ENCODE peak calls at places on chromosomes 5 and 9, in nine cellular contexts. One of them, this sample, is unnamed.

GRCh38 chr9:2816476-2817141 is 27.3 kb downstream of the PUM3 start:
- DNase-seq in mesendoderm: peak
- DNase-seq in amygdala: no peak
- DNase-seq in germinal center: no peak
- DNase-seq in HT1080: no peak
- DNase-seq in uterus: no peak
- DNase-seq in PC-3: no peak
- DNase-seq in HuH-7: no peak
- DNase-seq in activated T-helper 1 cell treated with Interleukin-2 at 50 U/mL for 16 hours: no peak
- DNase-seq in this sample: no peak

GRCh38 chr5:96431376-96432244 is 1.4 kb downstream of the PCSK1 start:
- DNase-seq in uterus: no peak
- DNase-seq in HT1080: peak
- DNase-seq in PC-3: no peak
- DNase-seq in HuH-7: no peak
- DNase-seq in activated T-helper 1 cell treated with Interleukin-2 at 50 U/mL for 16 hours: no peak
- DNase-seq in germinal center: no peak
- DNase-seq in amygdala: no peak
- DNase-seq in mesendoderm: peak
- DNase-seq in this sample: no peak

GRCh38 chr5:95448836-95449235 is 57.7 kb downstream of the FAM81B start:
- DNase-seq in uterus: no peak
- DNase-seq in HT1080: no peak
- DNase-seq in HuH-7: no peak
- DNase-seq in activated T-helper 1 cell treated with Interleukin-2 at 50 U/mL for 16 hours: no peak
- DNase-seq in PC-3: no peak
- DNase-seq in mesendoderm: no peak
- DNase-seq in amygdala: no peak
- DNase-seq in germinal center: no peak
- DNase-seq in this sample: no peak

GRCh38 chr9:35791321-35791921 is at the start of gene NPR2:
- DNase-seq in HuH-7: peak
- DNase-seq in amygdala: no peak
- DNase-seq in germinal center: no peak
- DNase-seq in HT1080: no peak
- DNase-seq in mesendoderm: peak
- DNase-seq in activated T-helper 1 cell treated with Interleukin-2 at 50 U/mL for 16 hours: no peak
- DNase-seq in uterus: peak
- DNase-seq in PC-3: no peak
- DNase-seq in this sample: no peak

GRCh38 chr5:113800686-113801085 is 287.2 kb downstream of the YTHDC2 start:
- DNase-seq in PC-3: no peak
- DNase-seq in amygdala: no peak
- DNase-seq in uterus: no peak
- DNase-seq in HuH-7: no peak
- DNase-seq in germinal center: no peak
- DNase-seq in activated T-helper 1 cell treated with Interleukin-2 at 50 U/mL for 16 hours: no peak
- DNase-seq in mesendoderm: peak
- DNase-seq in HT1080: no peak
- DNase-seq in this sample: no peak

GRCh38 chr9:6538666-6539071 is 106.9 kb downstream of the GLDC start:
- DNase-seq in PC-3: no peak
- DNase-seq in mesendoderm: peak
- DNase-seq in HuH-7: no peak
- DNase-seq in HT1080: peak
- DNase-seq in amygdala: no peak
- DNase-seq in uterus: no peak
- DNase-seq in activated T-helper 1 cell treated with Interleukin-2 at 50 U/mL for 16 hours: no peak
- DNase-seq in germinal center: no peak
- DNase-seq in this sample: no peak

GRCh38 chr5:59102437-59102836 is 519.6 kb downstream of the RAB3C start:
- DNase-seq in germinal center: no peak
- DNase-seq in uterus: no peak
- DNase-seq in amygdala: no peak
- DNase-seq in HuH-7: no peak
- DNase-seq in activated T-helper 1 cell treated with Interleukin-2 at 50 U/mL for 16 hours: no peak
- DNase-seq in mesendoderm: no peak
- DNase-seq in PC-3: no peak
- DNase-seq in HT1080: no peak
- DNase-seq in this sample: no peak

GRCh38 chr5:162227075-162227474 is 159.5 kb downstream of the GABRG2 start:
- DNase-seq in amygdala: no peak
- DNase-seq in uterus: no peak
- DNase-seq in HuH-7: no peak
- DNase-seq in PC-3: peak
- DNase-seq in HT1080: no peak
- DNase-seq in mesendoderm: peak
- DNase-seq in germinal center: no peak
- DNase-seq in activated T-helper 1 cell treated with Interleukin-2 at 50 U/mL for 16 hours: no peak
- DNase-seq in this sample: no peak

GRCh38 chr5:96338089-96338488 is 95.0 kb downstream of the PCSK1 start:
- DNase-seq in mesendoderm: no peak
- DNase-seq in amygdala: no peak
- DNase-seq in activated T-helper 1 cell treated with Interleukin-2 at 50 U/mL for 16 hours: no peak
- DNase-seq in uterus: no peak
- DNase-seq in PC-3: no peak
- DNase-seq in HuH-7: no peak
- DNase-seq in germinal center: no peak
- DNase-seq in HT1080: no peak
- DNase-seq in this sample: no peak

GRCh38 chr5:27612161-27612560 is 573.8 kb upstream of the CDH9 start:
- DNase-seq in HT1080: peak
- DNase-seq in PC-3: peak
- DNase-seq in uterus: no peak
- DNase-seq in HuH-7: no peak
- DNase-seq in activated T-helper 1 cell treated with Interleukin-2 at 50 U/mL for 16 hours: no peak
- DNase-seq in amygdala: no peak
- DNase-seq in mesendoderm: no peak
- DNase-seq in germinal center: no peak
- DNase-seq in this sample: no peak

GRCh38 chr5:151052834-151053233 is 28.0 kb downstream of the TNIP1 start:
- DNase-seq in uterus: no peak
- DNase-seq in HT1080: no peak
- DNase-seq in HuH-7: no peak
- DNase-seq in mesendoderm: no peak
- DNase-seq in germinal center: no peak
- DNase-seq in PC-3: no peak
- DNase-seq in amygdala: no peak
- DNase-seq in activated T-helper 1 cell treated with Interleukin-2 at 50 U/mL for 16 hours: no peak
- DNase-seq in this sample: no peak

GRCh38 chr5:1549631-1550030 is 25.9 kb upstream of the LPCAT1 start:
- DNase-seq in germinal center: no peak
- DNase-seq in amygdala: no peak
- DNase-seq in HT1080: no peak
- DNase-seq in uterus: no peak
- DNase-seq in mesendoderm: no peak
- DNase-seq in activated T-helper 1 cell treated with Interleukin-2 at 50 U/mL for 16 hours: no peak
- DNase-seq in PC-3: no peak
- DNase-seq in HuH-7: no peak
- DNase-seq in this sample: no peak

GRCh38 chr9:77750284-77750683 is 102.2 kb upstream of the GNA14 start:
- DNase-seq in PC-3: peak
- DNase-seq in amygdala: no peak
- DNase-seq in activated T-helper 1 cell treated with Interleukin-2 at 50 U/mL for 16 hours: no peak
- DNase-seq in HT1080: no peak
- DNase-seq in germinal center: no peak
- DNase-seq in HuH-7: no peak
- DNase-seq in mesendoderm: no peak
- DNase-seq in uterus: no peak
- DNase-seq in this sample: peak

GRCh38 chr5:176847726-176848290 is 37.4 kb downstream of the UNC5A start:
- DNase-seq in mesendoderm: no peak
- DNase-seq in uterus: no peak
- DNase-seq in activated T-helper 1 cell treated with Interleukin-2 at 50 U/mL for 16 hours: no peak
- DNase-seq in HuH-7: no peak
- DNase-seq in germinal center: no peak
- DNase-seq in HT1080: no peak
- DNase-seq in PC-3: no peak
- DNase-seq in amygdala: no peak
- DNase-seq in this sample: no peak

GRCh38 chr5:124878583-124879345 is 132.3 kb upstream of the ZNF608 start:
- DNase-seq in mesendoderm: no peak
- DNase-seq in activated T-helper 1 cell treated with Interleukin-2 at 50 U/mL for 16 hours: no peak
- DNase-seq in germinal center: no peak
- DNase-seq in HT1080: no peak
- DNase-seq in uterus: no peak
- DNase-seq in HuH-7: no peak
- DNase-seq in PC-3: no peak
- DNase-seq in amygdala: no peak
- DNase-seq in this sample: no peak

GRCh38 chr5:179801304-179802206 is 5.1 kb downstream of the MGAT4B start:
- DNase-seq in activated T-helper 1 cell treated with Interleukin-2 at 50 U/mL for 16 hours: peak
- DNase-seq in PC-3: no peak
- DNase-seq in amygdala: no peak
- DNase-seq in germinal center: peak
- DNase-seq in mesendoderm: peak
- DNase-seq in uterus: peak
- DNase-seq in HT1080: no peak
- DNase-seq in HuH-7: peak
- DNase-seq in this sample: no peak

GRCh38 chr9:120152295-120152694 is 427.7 kb downstream of the CDK5RAP2 start:
- DNase-seq in HT1080: peak
- DNase-seq in activated T-helper 1 cell treated with Interleukin-2 at 50 U/mL for 16 hours: no peak
- DNase-seq in amygdala: no peak
- DNase-seq in uterus: no peak
- DNase-seq in PC-3: no peak
- DNase-seq in HuH-7: no peak
- DNase-seq in germinal center: no peak
- DNase-seq in mesendoderm: peak
- DNase-seq in this sample: no peak

GRCh38 chr5:4722886-4723285 is 417.2 kb upstream of the ADAMTS16 start:
- DNase-seq in HT1080: no peak
- DNase-seq in germinal center: no peak
- DNase-seq in uterus: no peak
- DNase-seq in mesendoderm: no peak
- DNase-seq in amygdala: no peak
- DNase-seq in activated T-helper 1 cell treated with Interleukin-2 at 50 U/mL for 16 hours: no peak
- DNase-seq in PC-3: no peak
- DNase-seq in HuH-7: no peak
- DNase-seq in this sample: no peak

GRCh38 chr9:110427497-110428104 is 89.9 kb upstream of the TXNDC8 start:
- DNase-seq in PC-3: peak
- DNase-seq in uterus: no peak
- DNase-seq in HuH-7: peak
- DNase-seq in germinal center: peak
- DNase-seq in HT1080: peak
- DNase-seq in activated T-helper 1 cell treated with Interleukin-2 at 50 U/mL for 16 hours: no peak
- DNase-seq in mesendoderm: peak
- DNase-seq in amygdala: no peak
- DNase-seq in this sample: no peak

GRCh38 chr9:74742176-74742575 is 145.5 kb downstream of the TRPM6 start:
- DNase-seq in PC-3: no peak
- DNase-seq in HuH-7: no peak
- DNase-seq in HT1080: no peak
- DNase-seq in amygdala: no peak
- DNase-seq in uterus: no peak
- DNase-seq in mesendoderm: no peak
- DNase-seq in activated T-helper 1 cell treated with Interleukin-2 at 50 U/mL for 16 hours: no peak
- DNase-seq in germinal center: no peak
- DNase-seq in this sample: no peak

GRCh38 chr5:151458314-151458713 is 10.9 kb downstream of the SLC36A1 start:
- DNase-seq in activated T-helper 1 cell treated with Interleukin-2 at 50 U/mL for 16 hours: no peak
- DNase-seq in HuH-7: no peak
- DNase-seq in HT1080: no peak
- DNase-seq in uterus: no peak
- DNase-seq in PC-3: no peak
- DNase-seq in amygdala: no peak
- DNase-seq in mesendoderm: no peak
- DNase-seq in germinal center: no peak
- DNase-seq in this sample: no peak

GRCh38 chr5:109916481-109917153 is 226.9 kb downstream of the MAN2A1 start:
- DNase-seq in PC-3: no peak
- DNase-seq in mesendoderm: peak
- DNase-seq in activated T-helper 1 cell treated with Interleukin-2 at 50 U/mL for 16 hours: no peak
- DNase-seq in germinal center: no peak
- DNase-seq in HuH-7: no peak
- DNase-seq in HT1080: no peak
- DNase-seq in amygdala: no peak
- DNase-seq in uterus: no peak
- DNase-seq in this sample: no peak

GRCh38 chr9:86978986-86979385 is 31.7 kb upstream of the GAS1 start:
- DNase-seq in HuH-7: no peak
- DNase-seq in HT1080: no peak
- DNase-seq in PC-3: no peak
- DNase-seq in uterus: no peak
- DNase-seq in activated T-helper 1 cell treated with Interleukin-2 at 50 U/mL for 16 hours: no peak
- DNase-seq in amygdala: no peak
- DNase-seq in mesendoderm: no peak
- DNase-seq in germinal center: no peak
- DNase-seq in this sample: no peak

GRCh38 chr9:96383165-96383939 is at the start of gene SLC35D2:
- DNase-seq in activated T-helper 1 cell treated with Interleukin-2 at 50 U/mL for 16 hours: no peak
- DNase-seq in HT1080: peak
- DNase-seq in PC-3: peak
- DNase-seq in amygdala: no peak
- DNase-seq in uterus: peak
- DNase-seq in mesendoderm: peak
- DNase-seq in germinal center: peak
- DNase-seq in HuH-7: peak
- DNase-seq in this sample: peak

GRCh38 chr9:89498845-89499480 is 1.1 kb upstream of the SEMA4D start:
- DNase-seq in amygdala: no peak
- DNase-seq in HuH-7: no peak
- DNase-seq in uterus: no peak
- DNase-seq in germinal center: peak
- DNase-seq in HT1080: no peak
- DNase-seq in mesendoderm: no peak
- DNase-seq in PC-3: no peak
- DNase-seq in activated T-helper 1 cell treated with Interleukin-2 at 50 U/mL for 16 hours: no peak
- DNase-seq in this sample: no peak

GRCh38 chr5:35926389-35927051 is 11.9 kb downstream of the CAPSL start:
- DNase-seq in HuH-7: peak
- DNase-seq in HT1080: peak
- DNase-seq in germinal center: peak
- DNase-seq in amygdala: peak
- DNase-seq in PC-3: peak
- DNase-seq in mesendoderm: peak
- DNase-seq in uterus: peak
- DNase-seq in activated T-helper 1 cell treated with Interleukin-2 at 50 U/mL for 16 hours: no peak
- DNase-seq in this sample: peak

GRCh38 chr5:151222054-151222768 is 1.7 kb downstream of the CCDC69 start:
- DNase-seq in HuH-7: no peak
- DNase-seq in PC-3: no peak
- DNase-seq in HT1080: no peak
- DNase-seq in germinal center: no peak
- DNase-seq in amygdala: no peak
- DNase-seq in activated T-helper 1 cell treated with Interleukin-2 at 50 U/mL for 16 hours: no peak
- DNase-seq in mesendoderm: no peak
- DNase-seq in uterus: no peak
- DNase-seq in this sample: no peak

GRCh38 chr9:99020786-99021436 is 77.2 kb downstream of the COL15A1 start:
- DNase-seq in activated T-helper 1 cell treated with Interleukin-2 at 50 U/mL for 16 hours: no peak
- DNase-seq in PC-3: no peak
- DNase-seq in germinal center: no peak
- DNase-seq in HuH-7: no peak
- DNase-seq in amygdala: no peak
- DNase-seq in HT1080: no peak
- DNase-seq in mesendoderm: no peak
- DNase-seq in uterus: no peak
- DNase-seq in this sample: no peak

This sample was measured in RKO.